ENCODE peak calls at places on chromosomes 4 and X, in seven cellular contexts. K is transverse colon, Q is left ventricle myocardium superior, J is mesothelial cell of epicardium, M is stromal cell of bone marrow, W is AG08396, H is iris pigment epithelial cell. Z is an unnamed sample.

GRCh38 chr4:142844782-142845181 is 1.3 kb downstream of the INPP4B start:
- DNase-seq in K (no peak), Q (no peak), J (no peak), M (no peak), W (no peak), H (no peak), Z (no peak)

GRCh38 chr4:52640808-52641595 is 18.1 kb downstream of the USP46 start:
- DNase-seq in K (no peak), Q (no peak), J (no peak), M (no peak), W (peak), H (peak), Z (no peak)

GRCh38 chr4:126572264-126572663 is 1060.5 kb upstream of the INTU start:
- DNase-seq in K (no peak), Q (no peak), J (no peak), M (no peak), W (no peak), H (no peak), Z (no peak)

GRCh38 chr4:102169345-102169744 is 175.9 kb downstream of the SLC39A8 start:
- DNase-seq in K (no peak), Q (no peak), J (no peak), M (peak), W (no peak), H (no peak), Z (no peak)

GRCh38 chr4:149708513-149709175 is 107.0 kb downstream of the IQCM start:
- DNase-seq in K (no peak), Q (no peak), J (no peak), M (peak), W (peak), H (peak), Z (peak)

GRCh38 chrX:102746134-102746584 is 25.6 kb downstream of the GPRASP3 start:
- DNase-seq in K (peak), Q (peak), J (no peak), M (peak), W (peak), H (peak), Z (no peak)

GRCh38 chrX:37763400-37763799 is 16.5 kb upstream of the CYBB start:
- DNase-seq in K (no peak), Q (no peak), J (no peak), M (no peak), W (no peak), H (no peak), Z (no peak)

GRCh38 chrX:107978707-107979307 is 3.4 kb downstream of the TEX13B start:
- DNase-seq in K (no peak), Q (no peak), J (no peak), M (peak), W (peak), H (peak), Z (no peak)

GRCh38 chr4:95249402-95250043 is 299.2 kb downstream of the UNC5C start:
- DNase-seq in K (no peak), Q (no peak), J (no peak), M (no peak), W (no peak), H (no peak), Z (no peak)